ENCODE peak calls at places on chromosomes 5 and 9, in eight cellular contexts. Z, G, T, B, I, F, C and M are unnamed samples.

GRCh38 chr5:170296935-170297588 is 515 bp downstream of the LCP2 start:
- DNase-seq in G (no peak), I (no peak), T (no peak), C (no peak), B (no peak), Z (no peak), F (no peak), M (no peak)

GRCh38 chr5:42005561-42006153 is 80.6 kb downstream of the FBXO4 start:
- DNase-seq in Z (no peak), C (no peak), B (peak; percentile 24), F (peak; percentile 19), G (no peak), I (no peak), T (no peak), M (no peak)

GRCh38 chr5:43073597-43074546 is 33.8 kb upstream of the ANXA2R start:
- DNase-seq in Z (no peak), C (peak; percentile 63), T (no peak), G (no peak), F (peak; percentile 64), I (no peak), B (peak; percentile 40), M (no peak)

GRCh38 chr5:31181376-31181987 is 12.0 kb upstream of the CDH6 start:
- DNase-seq in F (no peak), C (no peak), T (no peak), I (no peak), Z (no peak), B (no peak), G (no peak), M (no peak)

GRCh38 chr5:94326579-94326978 is 291.8 kb downstream of the KIAA0825 start:
- DNase-seq in F (no peak), B (no peak), I (no peak), G (no peak), T (no peak), C (no peak), Z (no peak), M (no peak)

GRCh38 chr5:87048156-87048555 is 219.5 kb upstream of the RASA1 start:
- DNase-seq in I (no peak), T (no peak), F (peak; percentile 36), B (no peak), G (no peak), Z (no peak), C (no peak), M (no peak)

GRCh38 chr9:33914887-33915286 is 97.9 kb downstream of the UBE2R2 start:
- DNase-seq in F (no peak), Z (no peak), C (no peak), T (no peak), B (no peak), G (no peak), I (no peak), M (no peak)

GRCh38 chr5:122933926-122934325 is 88.5 kb downstream of the SNX24 start:
- DNase-seq in I (no peak), Z (no peak), F (no peak), C (no peak), G (no peak), T (no peak), B (no peak), M (no peak)

GRCh38 chr9:110755179-110755578 is 86.6 kb downstream of the MUSK start:
- DNase-seq in B (no peak), Z (no peak), T (no peak), F (no peak), I (no peak), C (no peak), G (no peak), M (no peak)

GRCh38 chr9:132487351-132487791 is 77.4 kb downstream of the CFAP77 start:
- DNase-seq in T (no peak), B (no peak), C (no peak), G (no peak), F (no peak), I (no peak), Z (no peak), M (no peak)

GRCh38 chr9:107465467-107466451 is 23.8 kb downstream of the KLF4 start:
- DNase-seq in B (peak; percentile 33), Z (peak; percentile 55), I (peak; percentile 74), F (peak; percentile 50), G (no peak), C (peak; percentile 80), T (no peak), M (peak; percentile 55)

GRCh38 chr5:68440666-68441065 is 225.1 kb downstream of the PIK3R1 start:
- DNase-seq in C (no peak), B (no peak), G (no peak), I (no peak), T (no peak), Z (no peak), F (no peak), M (no peak)

GRCh38 chr5:54090495-54091084 is 219.8 kb downstream of the ARL15 start:
- DNase-seq in Z (no peak), G (no peak), F (peak; percentile 72), B (peak; percentile 85), C (no peak), I (no peak), T (no peak), M (no peak)

GRCh38 chr9:78073722-78074121 is 42.1 kb upstream of the GNAQ start:
- DNase-seq in C (no peak), Z (no peak), T (no peak), B (no peak), I (no peak), F (no peak), G (no peak), M (no peak)

GRCh38 chr5:153543959-153544470 is 53.5 kb downstream of the GRIA1 start:
- DNase-seq in G (no peak), F (no peak), B (peak; percentile 45), C (no peak), Z (no peak), T (no peak), I (no peak), M (no peak)

GRCh38 chr9:116165912-116166311 is 12.3 kb downstream of the PAPPA start:
- DNase-seq in T (no peak), B (peak; percentile 65), G (no peak), Z (no peak), F (no peak), C (no peak), I (no peak), M (no peak)

GRCh38 chr9:9318959-9319505 is 1293.8 kb downstream of the PTPRD start:
- DNase-seq in G (no peak), T (no peak), F (no peak), B (no peak), I (no peak), Z (no peak), C (no peak), M (no peak)

GRCh38 chr5:133360693-133361479 is 251.5 kb downstream of the FSTL4 start:
- DNase-seq in T (no peak), F (no peak), Z (no peak), C (peak; percentile 31), G (no peak), B (no peak), I (no peak), M (no peak)

GRCh38 chr9:95822583-95823431 is 52.7 kb upstream of the ERCC6L2 start:
- DNase-seq in T (peak; percentile 84), I (no peak), B (peak; percentile 98), C (no peak), Z (no peak), F (peak; percentile 41), G (no peak), M (no peak)

GRCh38 chr5:32597046-32597629 is 11.8 kb downstream of the SUB1 start:
- DNase-seq in Z (no peak), F (no peak), B (no peak), I (no peak), C (no peak), T (no peak), G (no peak), M (no peak)

GRCh38 chr5:149381261-149381985 is 2.3 kb upstream of the IL17B start:
- DNase-seq in G (no peak), I (no peak), F (no peak), B (no peak), C (no peak), T (no peak), Z (no peak), M (no peak)

GRCh38 chr9:134725605-134725940 is 84.0 kb downstream of the COL5A1 start:
- DNase-seq in B (peak; percentile 74), G (no peak), I (no peak), T (no peak), C (no peak), Z (no peak), F (no peak), M (no peak)

GRCh38 chr9:4339357-4339756 is 39.5 kb upstream of the GLIS3 start:
- DNase-seq in Z (peak; percentile 92), G (no peak), B (peak; percentile 82), F (peak; percentile 88), T (peak; percentile 52), I (peak; percentile 96), C (peak; percentile 78), M (peak; percentile 78)

GRCh38 chr5:159456261-159456660 is 126.0 kb upstream of the IL12B start:
- DNase-seq in G (no peak), C (no peak), Z (no peak), T (no peak), F (no peak), I (no peak), B (no peak), M (no peak)
- H3K27ac ChIP-seq in G (no peak overlapping the region), C (no peak overlapping the region), Z (no peak overlapping the region), T (peak overlapping the region; percentile 20), F (no peak overlapping the region), I (no peak overlapping the region), B (no peak overlapping the region), M (no peak overlapping the region)

GRCh38 chr9:37485389-37486255 is at the start of gene POLR1E:
- DNase-seq in T (peak; percentile 85), B (peak; percentile 89), Z (peak; percentile 97), C (peak; percentile 98), I (peak; percentile 98), G (peak; percentile 77), F (peak; percentile 94), M (peak; percentile 93)
- TF ChIP-seq POLR2A in T (peak; percentile 99), B (peak; percentile 95), Z (peak; percentile 80), C (peak; percentile 59), I (peak; percentile 45), G (peak; percentile 76), F (peak; percentile 87), M (peak; percentile 86)

GRCh38 chr9:71487046-71487445 is 281.3 kb downstream of the CEMIP2 start:
- DNase-seq in G (no peak), F (peak; percentile 22), I (no peak), T (no peak), B (no peak), Z (no peak), C (no peak), M (no peak)
- H3K4me3 ChIP-seq in G (no peak overlapping the region), F (no peak overlapping the region), I (no peak overlapping the region), T (no peak overlapping the region), B (no peak overlapping the region), Z (no peak overlapping the region), C (no peak overlapping the region), M (no peak overlapping the region)

GRCh38 chr9:16524823-16525222 is 345.6 kb downstream of the BNC2 start:
- DNase-seq in B (no peak), G (no peak), T (no peak), I (no peak), Z (no peak), C (no peak), F (no peak), M (no peak)

GRCh38 chr9:16524078-16524477 is 346.4 kb downstream of the BNC2 start:
- DNase-seq in T (no peak), I (no peak), F (no peak), G (no peak), Z (no peak), C (no peak), B (no peak), M (no peak)

GRCh38 chr9:16526380-16526779 is 344.1 kb downstream of the BNC2 start:
- DNase-seq in G (no peak), C (no peak), Z (no peak), F (peak; percentile 19), I (no peak), T (no peak), B (peak; percentile 77), M (no peak)

GRCh38 chr9:16519001-16519400 is 351.5 kb downstream of the BNC2 start:
- DNase-seq in T (no peak), Z (no peak), I (no peak), G (no peak), C (no peak), F (no peak), B (no peak), M (no peak)

GRCh38 chr9:16521868-16522381 is 348.5 kb downstream of the BNC2 start:
- DNase-seq in Z (no peak), G (no peak), F (no peak), T (no peak), C (no peak), B (peak; percentile 94), I (peak; percentile 55), M (peak; percentile 55)
- H3K27ac ChIP-seq in Z (no peak overlapping the region), G (no peak overlapping the region), F (no peak overlapping the region), T (no peak overlapping the region), C (no peak overlapping the region), B (peak overlapping the region; percentile 90), I (no peak overlapping the region), M (peak overlapping the region; percentile 86)